ENCODE peak calls at places on chromosomes 16 and 17, in nine cellular contexts. Y is Calu3; G is stimulated activated CD8-positive, alpha-beta memory T cell treated with anti-CD3 and anti-CD28 coated beads, Interleukin-2, amount 100 ng/mL, for 1 hour; U is amygdala; E is A549; O is RPMI8226; P is NCI-H2081; F is head of caudate nucleus; V is CD4-positive, CD25-positive, alpha-beta regulatory T cell. L is an unnamed sample.

GRCh38 chr16:59683709-59684108 is 949.6 kb upstream of the GOT2 start:
- DNase-seq in Y (no peak), G (no peak), U (no peak), E (no peak), O (no peak), P (no peak), F (no peak), V (no peak), L (no peak)

GRCh38 chr17:48818361-48818841 is 1.4 kb upstream of the TTLL6 start:
- DNase-seq in Y (no peak), G (no peak), U (no peak), E (no peak), O (no peak), P (no peak), F (no peak), V (no peak), L (no peak)

GRCh38 chr17:37088459-37088858 is 139.7 kb downstream of the AATF start:
- DNase-seq in Y (peak), G (no peak), U (no peak), E (no peak), O (no peak), P (no peak), F (peak), V (no peak), L (no peak)

GRCh38 chr17:2194778-2195417 is 108.7 kb downstream of the SMG6 start:
- DNase-seq in Y (peak), G (no peak), U (no peak), E (no peak), O (no peak), P (no peak), F (no peak), V (no peak), L (no peak)

GRCh38 chr17:5672141-5672540 is 87.8 kb upstream of the NLRP1 start:
- DNase-seq in Y (no peak), G (no peak), U (no peak), E (no peak), O (no peak), P (no peak), F (no peak), V (no peak), L (no peak)

GRCh38 chr17:78383725-78384471 is 5.4 kb downstream of the PGS1 start:
- DNase-seq in Y (no peak), G (no peak), U (no peak), E (no peak), O (no peak), P (no peak), F (peak), V (no peak), L (no peak)

GRCh38 chr17:4597975-4598374 is 13.6 kb downstream of the SMTNL2 start:
- DNase-seq in Y (no peak), G (no peak), U (no peak), E (no peak), O (no peak), P (no peak), F (no peak), V (no peak), L (no peak)

GRCh38 chr17:79360196-79360595 is 250.7 kb downstream of the RBFOX3 start:
- DNase-seq in Y (no peak), G (no peak), U (no peak), E (no peak), O (peak), P (no peak), F (no peak), V (no peak), L (no peak)

GRCh38 chr16:50279142-50279865 is 13.0 kb downstream of the ADCY7 start:
- DNase-seq in Y (peak), G (no peak), U (no peak), E (no peak), O (peak), P (no peak), F (peak), V (no peak), L (no peak)

GRCh38 chr16:49857423-49858181 is 1.7 kb upstream of the ZNF423 start:
- DNase-seq in Y (peak), G (no peak), U (no peak), E (peak), O (peak), P (peak), F (no peak), V (peak), L (peak)

GRCh38 chr16:89701425-89702406 is at the start of gene SPATA2L:
- DNase-seq in Y (peak), G (peak), U (peak), E (peak), O (peak), P (peak), F (peak), V (peak), L (peak)

GRCh38 chr16:11674818-11675560 is 6.7 kb downstream of the SNN start:
- DNase-seq in Y (peak), G (no peak), U (no peak), E (no peak), O (no peak), P (peak), F (no peak), V (no peak), L (no peak)

GRCh38 chr17:77072670-77073069 is 68.1 kb upstream of the SEC14L1 start:
- DNase-seq in Y (no peak), G (no peak), U (no peak), E (no peak), O (no peak), P (peak), F (no peak), V (no peak), L (no peak)

GRCh38 chr17:76736349-76737081 is 616 bp downstream of the SRSF2 start:
- DNase-seq in Y (peak), G (peak), U (peak), E (no peak), O (peak), P (peak), F (peak), V (peak), L (peak)

GRCh38 chr16:12507366-12507765 is 296.3 kb downstream of the CPPED1 start:
- DNase-seq in Y (no peak), G (no peak), U (no peak), E (no peak), O (no peak), P (no peak), F (no peak), V (no peak), L (no peak)

L was measured in cerebellar cortex.